ENCODE peak calls at places on chromosomes 1 and 21, in five cellular contexts. N is CD8-positive, alpha-beta T cell; Y is NCI-H510A; F is tibial artery; E is anterior cingulate cortex. Z is an unnamed sample.

GRCh38 chr1:80656628-80657019 is 1144.1 kb upstream of the ADGRL2 start:
- DNase-seq in N (no peak), Y (no peak), F (no peak), E (no peak), Z (no peak)

GRCh38 chr21:18493420-18493819 is 89.8 kb upstream of the TMPRSS15 start:
- DNase-seq in N (no peak), Y (no peak), F (no peak), E (no peak), Z (no peak)

GRCh38 chr1:228337711-228338520 is 68.7 kb downstream of the TRIM11 start:
- DNase-seq in N (no peak), Y (no peak), F (peak), E (no peak), Z (no peak)

GRCh38 chr1:198543670-198544260 is 3.3 kb upstream of the ATP6V1G3 start:
- DNase-seq in N (no peak), Y (no peak), F (no peak), E (no peak), Z (no peak)

GRCh38 chr1:4825841-4826450 is 171.5 kb downstream of the AJAP1 start:
- DNase-seq in N (peak), Y (no peak), F (no peak), E (peak), Z (no peak)

GRCh38 chr1:42272920-42273319 is 62.1 kb downstream of the FOXJ3 start:
- DNase-seq in N (no peak), Y (no peak), F (no peak), E (no peak), Z (no peak)

GRCh38 chr1:209335090-209335692 is 248.3 kb upstream of the CAMK1G start:
- DNase-seq in N (no peak), Y (no peak), F (no peak), E (no peak), Z (no peak)

GRCh38 chr1:165075725-165076370 is 280.7 kb downstream of the LMX1A start:
- DNase-seq in N (no peak), Y (no peak), F (no peak), E (no peak), Z (no peak)

GRCh38 chr1:43446881-43447835 is 6.6 kb downstream of the HYI start:
- DNase-seq in N (no peak), Y (no peak), F (peak), E (no peak), Z (no peak)